ENCODE peak calls at places on chromosomes 1 and 21, in five cellular contexts. Q is left ventricle myocardium inferior, Y is PC-9, I is ascending aorta, O is cardiac fibroblast. D is an unnamed sample.

GRCh38 chr21:34797926-34798595 is 129.3 kb downstream of the CLIC6 start:
- DNase-seq in Y (peak), Q (no peak), O (no peak), I (no peak), D (no peak)

GRCh38 chr1:17244826-17245740 is 3.8 kb upstream of the PADI3 start:
- DNase-seq in Q (no peak), I (no peak), O (no peak), Y (no peak), D (no peak)

GRCh38 chr1:25369241-25369640 is 31.1 kb downstream of the TMEM50A start:
- DNase-seq in Y (no peak), Q (no peak), I (no peak), O (no peak), D (no peak)

GRCh38 chr1:44719318-44719717 is 11.7 kb downstream of the RNU5D-1 start:
- DNase-seq in Y (no peak), I (no peak), Q (no peak), O (no peak), D (no peak)

GRCh38 chr1:201426395-201427310 is 5.1 kb upstream of the TNNI1 start:
- DNase-seq in I (no peak), Q (peak), Y (no peak), O (no peak), D (no peak)

GRCh38 chr1:81470250-81470649 is 330.5 kb upstream of the ADGRL2 start:
- DNase-seq in O (no peak), Q (no peak), I (no peak), Y (no peak), D (no peak)

GRCh38 chr1:43549921-43550597 is 19.4 kb downstream of the PTPRF start:
- DNase-seq in O (no peak), Y (peak), Q (peak), I (no peak), D (no peak)

GRCh38 chr1:19083081-19083480 is 126.6 kb upstream of the IFFO2 start:
- DNase-seq in Q (no peak), I (no peak), Y (no peak), O (peak), D (no peak)

GRCh38 chr1:214492405-214493075 is 58.9 kb downstream of the PTPN14 start:
- DNase-seq in Q (no peak), Y (no peak), I (no peak), O (peak), D (no peak)

GRCh38 chr1:212158912-212159796 is 123.6 kb downstream of the DTL start:
- DNase-seq in Q (no peak), I (no peak), Y (no peak), O (no peak), D (no peak)

GRCh38 chr1:218845589-218845988 is 328.1 kb upstream of the LYPLAL1 start:
- DNase-seq in Q (no peak), O (no peak), Y (no peak), I (no peak), D (no peak)

GRCh38 chr1:98557808-98558390 is 103.6 kb upstream of the SNX7 start:
- DNase-seq in Q (no peak), O (peak), I (no peak), Y (no peak), D (no peak)

GRCh38 chr1:25428475-25429166 is 2.1 kb upstream of the MACO1 start:
- DNase-seq in O (no peak), Q (no peak), Y (no peak), I (no peak), D (no peak)

GRCh38 chr1:84635261-84635848 is 54.9 kb downstream of the SSX2IP start:
- DNase-seq in O (no peak), I (no peak), Q (no peak), Y (no peak), D (no peak)

GRCh38 chr1:162159515-162159914 is 90.0 kb downstream of the NOS1AP start:
- DNase-seq in I (no peak), Y (peak), Q (no peak), O (no peak), D (no peak)

GRCh38 chr1:11448375-11449085 is 30.4 kb upstream of the DISP3 start:
- DNase-seq in Q (no peak), I (no peak), O (no peak), Y (no peak), D (peak)

GRCh38 chr21:35079181-35079580 is 30.1 kb upstream of the RUNX1 start:
- DNase-seq in Q (no peak), O (no peak), I (no peak), Y (no peak), D (no peak)

GRCh38 chr1:58812926-58813325 is 29.1 kb upstream of the JUN start:
- DNase-seq in I (no peak), O (no peak), Y (no peak), Q (no peak), D (no peak)

GRCh38 chr1:30508175-30508448 is 215.3 kb downstream of the MATN1 start:
- DNase-seq in Q (no peak), Y (no peak), I (no peak), O (no peak), D (no peak)

GRCh38 chr1:68291763-68292384 is 59.6 kb upstream of the WLS start:
- DNase-seq in I (no peak), Y (no peak), Q (no peak), O (peak), D (peak)

GRCh38 chr1:2322065-2322571 is 69.2 kb downstream of the MORN1 start:
- DNase-seq in I (peak), Q (peak), O (peak), Y (peak), D (peak)

GRCh38 chr1:90922202-90922601 is 99.6 kb downstream of the ZNF644 start:
- DNase-seq in Q (no peak), Y (no peak), I (no peak), O (no peak), D (no peak)

GRCh38 chr1:245488346-245489110 is 333.7 kb downstream of the KIF26B start:
- DNase-seq in Q (no peak), I (no peak), O (no peak), Y (no peak), D (no peak)

GRCh38 chr1:53365405-53366063 is 37.7 kb upstream of the LRP8 start:
- DNase-seq in Q (no peak), Y (no peak), O (peak), I (no peak), D (no peak)

GRCh38 chr1:9413877-9414213 is 121.2 kb downstream of the SPSB1 start:
- DNase-seq in Y (no peak), Q (peak), I (no peak), O (peak), D (peak)

GRCh38 chr1:94103608-94104007 is 17.3 kb downstream of the ABCA4 start:
- DNase-seq in I (no peak), Y (no peak), O (no peak), Q (no peak), D (no peak)

GRCh38 chr1:176919386-176920378 is 244.8 kb downstream of the ASTN1 start:
- DNase-seq in I (no peak), O (no peak), Y (no peak), Q (no peak), D (no peak)

GRCh38 chr1:159829822-159830455 is 3.3 kb downstream of the SLAMF8 start:
- DNase-seq in Q (peak), O (peak), I (no peak), Y (no peak), D (peak)

DNA sequence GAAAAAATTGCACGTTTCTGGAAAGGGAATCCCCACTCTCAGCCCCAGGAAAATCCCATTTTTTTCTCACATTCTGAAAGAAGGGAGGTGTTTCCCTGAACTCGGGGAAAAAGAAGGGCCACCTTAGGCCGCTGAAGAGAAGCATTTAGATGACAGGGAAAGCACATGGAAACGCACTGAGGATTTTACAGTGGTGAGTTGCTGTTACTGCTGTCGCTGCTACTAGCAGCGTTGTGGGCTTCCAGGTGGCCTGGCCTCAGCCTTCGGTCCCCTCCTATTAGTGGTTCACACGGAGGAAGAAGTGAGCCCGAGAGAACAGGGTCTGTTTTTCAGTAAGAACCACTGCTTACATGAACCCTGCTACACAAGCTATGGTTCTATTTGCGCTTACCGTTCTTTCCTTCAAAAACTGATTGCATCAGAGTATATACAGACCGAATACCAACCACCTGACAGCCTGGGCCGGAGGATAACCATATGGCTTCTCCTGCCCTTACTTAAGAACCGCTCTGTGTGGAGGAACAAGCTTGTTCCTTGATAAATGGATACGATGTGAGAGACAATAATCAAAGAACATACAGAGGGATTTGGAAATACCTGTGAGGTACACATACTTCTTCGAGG is 986 bp upstream of the KCNT2 start:
- DNase-seq in I (no peak), Q (no peak), O (no peak), Y (no peak), D (peak)
- TF ChIP-seq CTCF in I (no peak), Q (no peak), O (no peak), Y (no peak), D (no peak)

GRCh38 chr21:42190492-42190875 is 28.5 kb upstream of the ABCG1 start:
- DNase-seq in Q (no peak), I (no peak), Y (no peak), O (no peak), D (no peak)

GRCh38 chr21:42186591-42186990 is 32.3 kb upstream of the ABCG1 start:
- DNase-seq in I (no peak), O (no peak), Q (no peak), Y (no peak), D (no peak)

GRCh38 chr21:42189860-42190491 is 29.0 kb upstream of the ABCG1 start:
- DNase-seq in I (no peak), Q (no peak), Y (no peak), O (no peak), D (no peak)

GRCh38 chr21:42188663-42189062 is 30.3 kb upstream of the ABCG1 start:
- DNase-seq in I (no peak), Q (no peak), O (no peak), Y (no peak), D (no peak)

GRCh38 chr21:42187976-42188653 is 30.8 kb upstream of the ABCG1 start:
- DNase-seq in O (peak), Y (no peak), I (no peak), Q (no peak), D (no peak)
- H3K4me3 ChIP-seq in O (no peak), Y (no peak), I (no peak), Q (no peak), D (no peak)

DNA sequence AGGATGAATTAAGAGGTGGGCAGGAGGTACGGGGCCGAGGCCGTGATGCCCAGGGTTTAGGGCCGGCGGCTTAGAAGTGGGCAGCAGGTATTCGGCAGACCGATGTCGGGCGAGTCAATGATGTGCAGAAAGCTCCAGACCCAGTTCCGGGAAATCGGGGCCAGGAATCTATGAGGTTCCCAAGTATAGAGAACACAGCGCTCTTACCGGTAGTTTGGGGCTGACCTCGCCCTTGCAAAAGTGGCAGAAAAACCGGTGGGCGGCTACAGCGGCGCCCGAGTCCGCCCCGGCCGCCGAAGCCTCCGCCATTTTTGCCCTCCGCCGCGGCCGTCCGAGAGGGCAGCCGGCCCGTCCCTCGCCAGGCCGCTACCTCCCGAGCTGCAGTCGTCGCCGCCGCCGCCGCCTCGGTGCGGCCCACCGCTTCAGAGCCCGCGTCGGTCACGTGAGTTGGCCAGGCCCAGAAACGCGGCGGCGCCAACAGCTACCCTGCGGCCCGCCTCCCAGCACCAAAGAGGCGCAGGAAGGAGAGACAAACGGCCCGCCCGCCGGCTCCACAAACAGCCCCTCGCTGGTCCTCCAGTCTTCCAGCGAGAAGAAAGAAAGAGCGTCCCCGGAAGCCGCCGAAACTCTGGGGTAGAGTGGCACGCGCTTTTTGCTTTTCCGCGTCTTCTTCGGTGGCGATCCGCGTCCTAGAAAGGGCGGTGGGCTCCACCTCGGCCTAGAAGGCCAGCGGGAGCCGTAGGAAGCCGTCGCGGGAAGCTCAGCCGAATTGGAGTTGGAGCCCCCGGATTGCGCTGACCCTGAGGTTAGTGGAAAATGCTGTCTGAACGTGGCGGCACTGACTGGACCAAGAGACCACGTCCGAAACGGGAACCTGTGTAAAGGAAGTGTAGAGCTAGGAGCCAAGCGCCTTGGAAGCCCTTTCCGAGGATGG is at the start of the genes POLR3C and RNF115:
- DNase-seq in Y (peak), Q (peak), O (peak), I (peak), D (peak)
- TF ChIP-seq CTCF in Y (no peak), Q (no peak), O (no peak), I (peak), D (no peak)

DNA sequence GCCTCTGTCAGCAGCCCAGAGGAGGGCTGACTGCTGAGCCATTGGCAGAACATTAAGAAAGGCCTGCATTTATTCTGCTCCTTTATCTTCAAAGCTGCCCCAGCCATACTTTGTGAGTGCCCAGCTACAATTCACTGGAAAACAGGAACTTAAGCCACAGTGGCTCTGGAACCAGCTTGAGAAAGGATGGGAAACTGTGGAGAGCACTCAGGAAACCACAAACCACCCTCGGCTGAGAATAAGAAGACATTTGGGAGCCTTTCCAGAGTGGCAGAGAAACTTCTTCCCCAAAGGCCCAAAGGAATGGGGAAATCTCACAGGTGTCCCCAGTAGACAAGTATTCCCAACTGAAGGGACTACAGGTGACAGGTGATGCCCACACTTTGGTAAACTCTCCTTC is 1.8 kb downstream of the LAMB3 start:
- DNase-seq in Q (no peak), O (peak), I (no peak), Y (no peak), D (no peak)
- H3K4me3 ChIP-seq in Q (no peak), O (no peak), I (no peak), Y (peak), D (no peak)

GRCh38 chr1:206030714-206031113 is 7.0 kb upstream of the CTSE start:
- DNase-seq in Y (peak), Q (peak), O (peak), I (no peak), D (peak)

GRCh38 chr1:206032356-206033140 is 8.9 kb upstream of the CTSE start:
- DNase-seq in I (no peak), O (peak), Y (no peak), Q (no peak), D (no peak)

GRCh38 chr1:206025283-206025820 is 1.7 kb upstream of the CTSE start:
- DNase-seq in I (no peak), O (no peak), Q (no peak), Y (no peak), D (no peak)

GRCh38 chr1:206035027-206035426 is 11.3 kb upstream of the CTSE start:
- DNase-seq in I (no peak), Y (no peak), Q (no peak), O (no peak), D (no peak)

DNA sequence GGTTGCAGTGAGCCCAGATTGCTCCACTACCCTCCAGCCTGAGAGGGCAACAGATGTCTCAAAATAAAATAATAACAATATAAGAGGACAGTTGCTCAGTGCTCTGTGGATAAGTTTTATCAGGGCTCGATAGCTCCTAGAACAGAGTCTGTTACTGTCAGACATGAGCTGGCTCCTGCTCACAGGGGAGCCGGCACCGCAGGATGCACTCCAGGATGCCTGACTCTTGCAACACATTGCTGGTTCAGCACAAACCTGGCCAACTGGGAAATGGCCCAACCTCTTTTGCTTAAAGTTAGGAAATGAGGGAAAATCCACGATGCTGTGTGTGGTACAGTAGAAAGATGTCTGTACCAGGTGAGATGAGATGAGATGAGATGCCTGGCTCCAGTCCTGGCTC is 5.8 kb upstream of the CTSE start:
- DNase-seq in O (peak), Q (peak), I (no peak), Y (no peak), D (no peak)
- TF ChIP-seq CTCF in O (no peak), Q (no peak), I (no peak), Y (no peak), D (no peak)

GRCh38 chr1:169488157-169488556 is 2.4 kb upstream of the SLC19A2 start:
- DNase-seq in Y (no peak), O (no peak), Q (no peak), I (no peak), D (no peak)
- H3K4me3 ChIP-seq in Y (no peak), O (no peak), Q (no peak), I (no peak), D (no peak)

DNA sequence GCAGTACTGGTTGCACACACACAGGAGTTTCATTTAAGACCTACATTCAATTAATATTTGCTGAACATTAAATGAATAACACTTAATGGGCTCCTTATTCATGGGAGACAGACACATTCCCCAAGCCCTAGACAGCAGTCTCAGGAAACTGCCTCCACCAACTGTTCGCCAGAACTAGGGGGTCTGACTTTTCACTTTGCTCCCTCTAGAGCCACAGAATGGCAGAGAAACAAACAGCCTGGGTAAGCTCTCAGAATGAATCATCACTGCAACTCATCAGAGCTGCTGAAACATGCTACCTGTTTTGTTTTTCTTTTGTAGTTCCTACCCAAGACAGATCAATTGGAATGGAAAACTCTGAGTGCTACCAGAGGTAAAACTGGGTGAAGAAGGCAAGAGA is 31.7 kb downstream of the ELK4 start:
- DNase-seq in O (peak), Q (no peak), Y (no peak), I (no peak), D (peak)
- TF ChIP-seq CTCF in O (peak), Q (no peak), Y (no peak), I (no peak), D (peak)

DNA sequence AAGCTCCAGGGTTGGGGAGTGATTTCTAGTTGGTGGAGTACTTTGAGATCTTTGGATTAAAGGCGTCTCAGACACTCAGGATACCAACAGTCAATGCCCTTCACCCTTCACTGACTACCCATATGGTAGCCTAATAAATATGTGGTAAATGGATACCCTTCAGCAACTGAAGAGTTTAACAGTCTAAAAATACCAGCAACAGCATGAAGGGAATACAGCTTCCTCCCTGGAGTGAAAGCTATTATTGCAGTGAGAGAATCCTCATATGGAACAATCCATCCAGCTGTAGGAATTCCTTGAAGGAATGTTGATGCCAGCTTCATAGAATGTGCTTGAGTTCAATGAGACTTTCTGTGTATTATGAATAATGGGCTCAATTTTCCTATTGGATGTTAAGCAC is 26.8 kb downstream of the DNAJC11 start:
- DNase-seq in O (no peak), Y (no peak), I (no peak), Q (no peak), D (no peak)
- H3K4me3 ChIP-seq in O (no peak), Y (no peak), I (no peak), Q (no peak), D (no peak)

D was measured in foreskin fibroblast.